ENCODE peak calls at places on chromosomes 3 and 15, in seven cellular contexts. Z, U, Q, E, W, H and O are unnamed samples.

GRCh38 chr3:139202226-139202958 is 141.4 kb upstream of the MRPS22 start:
- DNase-seq in Z (no peak), U (no peak), Q (peak), E (no peak), W (no peak), H (peak), O (peak)

GRCh38 chr15:62110000-62110851 is 43.4 kb downstream of the C2CD4A start:
- DNase-seq in Z (no peak), U (peak), Q (no peak), E (peak), W (peak), H (no peak), O (peak)

GRCh38 chr3:105255351-105255750 is 111.4 kb upstream of the ALCAM start:
- DNase-seq in Z (no peak), U (peak), Q (no peak), E (no peak), W (no peak), H (no peak), O (no peak)

GRCh38 chr3:30342319-30343060 is 263.9 kb upstream of the TGFBR2 start:
- DNase-seq in Z (no peak), U (peak), Q (peak), E (peak), W (peak), H (no peak), O (peak)

GRCh38 chr15:28944696-28945300 is 59.0 kb downstream of the APBA2 start:
- DNase-seq in Z (no peak), U (no peak), Q (no peak), E (no peak), W (no peak), H (no peak), O (no peak)

GRCh38 chr3:122858373-122858772 is 63.5 kb downstream of the SLC49A4 start:
- DNase-seq in Z (no peak), U (peak), Q (peak), E (peak), W (peak), H (no peak), O (peak)

GRCh38 chr15:96330064-96330449 is 443 bp upstream of the NR2F2 start:
- DNase-seq in Z (no peak), U (peak), Q (no peak), E (peak), W (no peak), H (no peak), O (no peak)

GRCh38 chr3:33918357-33918756 is 119.9 kb downstream of the PDCD6IP start:
- DNase-seq in Z (no peak), U (no peak), Q (no peak), E (peak), W (no peak), H (no peak), O (no peak)

GRCh38 chr3:42019144-42019952 is 57.4 kb upstream of the ULK4 start:
- DNase-seq in Z (no peak), U (no peak), Q (no peak), E (no peak), W (no peak), H (no peak), O (no peak)

GRCh38 chr3:186965141-186965879 is 35.0 kb downstream of the ST6GAL1 start:
- DNase-seq in Z (no peak), U (peak), Q (no peak), E (no peak), W (no peak), H (no peak), O (no peak)

GRCh38 chr15:25715536-25716413 is 147.4 kb downstream of the ATP10A start:
- DNase-seq in Z (no peak), U (no peak), Q (no peak), E (no peak), W (no peak), H (no peak), O (no peak)

GRCh38 chr15:88739541-88739940 is 63.7 kb upstream of the ACAN start:
- DNase-seq in Z (no peak), U (no peak), Q (no peak), E (no peak), W (no peak), H (no peak), O (no peak)

GRCh38 chr3:46853441-46854410 is 9.5 kb downstream of the MYL3 start:
- DNase-seq in Z (no peak), U (no peak), Q (no peak), E (no peak), W (no peak), H (no peak), O (no peak)

GRCh38 chr15:79673416-79674123 is 223.2 kb downstream of the MTHFS start:
- DNase-seq in Z (no peak), U (peak), Q (peak), E (peak), W (no peak), H (no peak), O (peak)

GRCh38 chr3:50396502-50396901 is 37.2 kb upstream of the TMEM115 start:
- DNase-seq in Z (no peak), U (no peak), Q (no peak), E (no peak), W (no peak), H (no peak), O (no peak)

GRCh38 chr3:137460944-137461343 is 303.2 kb upstream of the SOX14 start:
- DNase-seq in Z (no peak), U (no peak), Q (no peak), E (no peak), W (no peak), H (no peak), O (no peak)

GRCh38 chr15:41848595-41848994 is 9.9 kb downstream of the PLA2G4B start:
- DNase-seq in Z (no peak), U (peak), Q (no peak), E (no peak), W (no peak), H (no peak), O (no peak)

GRCh38 chr3:112333002-112333385 is at the start of gene CD200:
- DNase-seq in Z (peak), U (peak), Q (peak), E (peak), W (peak), H (no peak), O (peak)

GRCh38 chr15:41494922-41495735 is 1.5 kb downstream of the ITPKA start:
- DNase-seq in Z (peak), U (no peak), Q (no peak), E (no peak), W (no peak), H (no peak), O (no peak)

GRCh38 chr3:78712270-78712669 is 1055.5 kb downstream of the ROBO1 start:
- DNase-seq in Z (no peak), U (no peak), Q (no peak), E (no peak), W (no peak), H (no peak), O (no peak)

GRCh38 chr15:29711531-29711930 is 110.7 kb downstream of the TJP1 start:
- DNase-seq in Z (no peak), U (no peak), Q (no peak), E (no peak), W (no peak), H (no peak), O (no peak)

GRCh38 chr3:50606596-50606995 is 5.0 kb downstream of the CISH start:
- DNase-seq in Z (no peak), U (no peak), Q (no peak), E (no peak), W (no peak), H (no peak), O (no peak)

GRCh38 chr15:61702224-61703120 is 357.8 kb downstream of the VPS13C start:
- DNase-seq in Z (no peak), U (no peak), Q (no peak), E (no peak), W (no peak), H (no peak), O (no peak)

GRCh38 chr15:99507016-99507731 is 58.6 kb upstream of the MEF2A start:
- DNase-seq in Z (no peak), U (peak), Q (no peak), E (peak), W (peak), H (no peak), O (no peak)

GRCh38 chr3:158097571-158098553 is 8.4 kb downstream of the SHOX2 start:
- DNase-seq in Z (peak), U (peak), Q (peak), E (peak), W (peak), H (no peak), O (peak)

GRCh38 chr15:42101861-42102260 is 7.5 kb upstream of the PLA2G4D start:
- DNase-seq in Z (no peak), U (no peak), Q (no peak), E (peak), W (no peak), H (no peak), O (peak)

GRCh38 chr15:95468820-95469219 is 861.7 kb upstream of the NR2F2 start:
- DNase-seq in Z (no peak), U (no peak), Q (no peak), E (no peak), W (no peak), H (no peak), O (no peak)

GRCh38 chr15:72836676-72837325 is 53.2 kb upstream of the ADPGK start:
- DNase-seq in Z (no peak), U (no peak), Q (no peak), E (no peak), W (no peak), H (no peak), O (no peak)

GRCh38 chr15:88882745-88883144 is 12.6 kb downstream of the HAPLN3 start:
- DNase-seq in Z (no peak), U (peak), Q (no peak), E (peak), W (no peak), H (no peak), O (peak)

GRCh38 chr3:64685331-64685799 is 2.4 kb downstream of the ADAMTS9 start:
- DNase-seq in Z (no peak), U (peak), Q (no peak), E (no peak), W (no peak), H (no peak), O (no peak)

GRCh38 chr3:49313902-49314676 is 25.8 kb downstream of the USP4 start:
- DNase-seq in Z (no peak), U (peak), Q (no peak), E (peak), W (no peak), H (no peak), O (no peak)

GRCh38 chr15:59456114-59456513 is 18.1 kb downstream of the FAM81A start:
- DNase-seq in Z (no peak), U (no peak), Q (no peak), E (no peak), W (no peak), H (no peak), O (no peak)

GRCh38 chr3:9715127-9715526 is 11.5 kb downstream of the CPNE9 start:
- DNase-seq in Z (no peak), U (no peak), Q (no peak), E (no peak), W (no peak), H (no peak), O (no peak)

GRCh38 chr15:96270581-96271172 is 59.8 kb upstream of the NR2F2 start:
- DNase-seq in Z (no peak), U (peak), Q (no peak), E (peak), W (peak), H (no peak), O (peak)

GRCh38 chr3:168113848-168114247 is 18.1 kb upstream of the GOLIM4 start:
- DNase-seq in Z (no peak), U (no peak), Q (no peak), E (no peak), W (no peak), H (no peak), O (no peak)

GRCh38 chr3:20104167-20104661 is 64.0 kb downstream of the KAT2B start:
- DNase-seq in Z (no peak), U (no peak), Q (no peak), E (no peak), W (no peak), H (no peak), O (no peak)

GRCh38 chr15:50107591-50108408 is 11.2 kb downstream of the ATP8B4 start:
- DNase-seq in Z (no peak), U (no peak), Q (no peak), E (no peak), W (no peak), H (no peak), O (no peak)